ENCODE peak calls at places on chromosome 3, in ten cellular contexts. U is Peyer's patch, T is esophagus muscularis mucosa, C is right lobe of liver, J is transverse colon, N is stomach, I is HCT116, E is breast epithelium, R is body of pancreas, F is uterus. S is an unnamed sample.

GRCh38 chr3:146881366-146881765 is 276.2 kb upstream of the PLSCR5 start:
- DNase-seq in U (no peak), T (no peak), C (peak; percentile 33), J (no peak), N (no peak), I (no peak), E (no peak), R (no peak), F (no peak), S (no peak)

GRCh38 chr3:189863031-189863430 is 231.8 kb downstream of the TP63 start:
- DNase-seq in U (no peak), T (no peak), C (peak; percentile 82), J (no peak), N (no peak), I (no peak), E (peak; percentile 68), R (no peak), F (no peak), S (peak; percentile 16)

GRCh38 chr3:37992271-37993066 is 1.9 kb downstream of the VILL start:
- DNase-seq in U (no peak), T (no peak), C (peak; percentile 27), J (peak; percentile 83), N (peak; percentile 76), I (no peak), E (no peak), R (peak; percentile 20), F (no peak), S (no peak)

GRCh38 chr3:41317718-41318117 is 118.4 kb downstream of the CTNNB1 start:
- DNase-seq in U (no peak), T (peak; percentile 17), C (no peak), J (no peak), N (no peak), I (no peak), E (no peak), R (no peak), F (no peak), S (no peak)

GRCh38 chr3:50664959-50665602 is 9.6 kb upstream of the DOCK3 start:
- DNase-seq in U (no peak), T (no peak), C (no peak), J (no peak), N (no peak), I (no peak), E (peak; percentile 3), R (no peak), F (no peak), S (no peak)

GRCh38 chr3:191391873-191392808 is 61.8 kb upstream of the UTS2B start:
- DNase-seq in U (no peak), T (no peak), C (no peak), J (no peak), N (no peak), I (no peak), E (no peak), R (no peak), F (no peak), S (no peak)

GRCh38 chr3:181103605-181104004 is 114.1 kb upstream of the DNAJC19 start:
- DNase-seq in U (no peak), T (no peak), C (no peak), J (no peak), N (no peak), I (peak; percentile 44), E (no peak), R (no peak), F (no peak), S (no peak)

GRCh38 chr3:111989061-111989678 is 9.6 kb upstream of the TAGLN3 start:
- DNase-seq in U (no peak), T (no peak), C (no peak), J (no peak), N (no peak), I (peak; percentile 63), E (no peak), R (no peak), F (no peak), S (no peak)

GRCh38 chr3:126371096-126371705 is 14.0 kb upstream of the KLF15 start:
- DNase-seq in U (no peak), T (no peak), C (peak; percentile 46), J (no peak), N (no peak), I (no peak), E (no peak), R (no peak), F (no peak), S (no peak)

GRCh38 chr3:161510510-161511260 is 14.1 kb downstream of the OTOL1 start:
- DNase-seq in U (no peak), T (no peak), C (no peak), J (no peak), N (no peak), I (no peak), E (no peak), R (no peak), F (no peak), S (no peak)

GRCh38 chr3:106337116-106337515 is 468.3 kb upstream of the CBLB start:
- DNase-seq in U (no peak), T (no peak), C (no peak), J (no peak), N (no peak), I (peak; percentile 44), E (no peak), R (no peak), F (no peak), S (no peak)

GRCh38 chr3:100871307-100871706 is 121.9 kb downstream of the ABI3BP start:
- DNase-seq in U (no peak), T (no peak), C (no peak), J (no peak), N (no peak), I (no peak), E (no peak), R (no peak), F (no peak), S (no peak)

GRCh38 chr3:100402150-100402706 is 889 bp downstream of the LNP1 start:
- DNase-seq in U (no peak), T (no peak), C (no peak), J (no peak), N (no peak), I (no peak), E (no peak), R (no peak), F (no peak), S (no peak)

GRCh38 chr3:11053926-11054503 is 61.5 kb downstream of the SLC6A1 start:
- DNase-seq in U (no peak), T (no peak), C (no peak), J (no peak), N (no peak), I (no peak), E (no peak), R (no peak), F (no peak), S (no peak)

GRCh38 chr3:5022966-5023776 is 43.9 kb downstream of the BHLHE40 start:
- DNase-seq in U (no peak), T (no peak), C (no peak), J (no peak), N (peak; percentile 34), I (peak; percentile 97), E (peak; percentile 81), R (peak; percentile 64), F (peak; percentile 82), S (no peak)

GRCh38 chr3:33790091-33790490 is 8.3 kb upstream of the PDCD6IP start:
- DNase-seq in U (no peak), T (no peak), C (no peak), J (no peak), N (no peak), I (no peak), E (no peak), R (no peak), F (no peak), S (no peak)

GRCh38 chr3:30660656-30661055 is 54.3 kb downstream of the TGFBR2 start:
- DNase-seq in U (no peak), T (no peak), C (no peak), J (no peak), N (no peak), I (no peak), E (no peak), R (no peak), F (no peak), S (no peak)
- H3K36me3 ChIP-seq in U (no peaks in the 10 kb centered on the region), T (peaks cover 46% of the 10 kb centered on the region), C (peaks cover 20% of the 10 kb centered on the region), J (no peaks in the 10 kb centered on the region), N (peaks cover 36% of the 10 kb centered on the region), I (peaks cover 9% of the 10 kb centered on the region), E (no peaks in the 10 kb centered on the region), R (peaks cover 9% of the 10 kb centered on the region), F (no peaks in the 10 kb centered on the region), S (no peaks in the 10 kb centered on the region)

DNA sequence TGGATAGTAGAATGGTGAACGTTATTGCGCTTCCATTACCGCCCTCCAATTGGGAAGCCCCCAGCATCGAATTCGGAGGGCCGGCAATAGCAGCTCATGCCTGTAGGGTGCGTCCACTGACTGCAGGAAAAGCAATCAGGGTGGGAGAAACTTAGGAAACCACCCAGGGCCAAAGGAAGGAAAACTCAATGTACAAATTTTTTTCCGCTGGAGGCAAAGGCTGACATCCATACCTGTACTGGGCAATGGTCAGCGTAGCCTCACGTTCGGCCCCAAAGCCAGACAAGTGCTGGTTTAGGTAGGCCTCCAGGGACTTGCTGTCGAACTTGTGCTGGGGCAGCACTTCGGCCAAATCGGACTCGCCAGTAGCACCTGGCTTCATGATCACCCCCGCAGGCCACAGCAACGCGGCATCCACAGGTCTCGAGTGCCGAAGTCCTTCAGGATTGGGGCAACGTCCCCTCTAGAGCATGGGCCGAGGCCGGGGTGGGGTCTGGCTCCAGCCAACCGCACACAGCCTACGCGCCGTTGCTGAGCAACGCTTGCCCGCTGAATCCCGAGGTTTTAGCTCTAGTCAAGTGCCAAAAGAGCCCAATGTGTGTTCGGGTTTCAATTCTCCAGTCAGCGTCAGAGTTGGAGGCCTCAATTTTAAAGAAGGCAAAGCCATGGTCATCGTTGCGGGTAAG is at the start of gene ACAD11:
- DNase-seq in U (peak; percentile 61), T (peak; percentile 93), C (peak; percentile 94), J (peak; percentile 70), N (peak; percentile 64), I (peak; percentile 59), E (peak; percentile 39), R (peak; percentile 66), F (peak; percentile 72), S (peak; percentile 69)
- TF ChIP-seq POLR2A in U (peak; percentile 20), T (no peak), C (peak; percentile 83), J (no peak), N (no peak), I (peak; percentile 17), E (no peak), R (peak; percentile 19), F (peak; percentile 40), S (peak; percentile 51)

GRCh38 chr3:185979721-185980121 is 41.9 kb upstream of the TRA2B start:
- DNase-seq in U (no peak), T (no peak), C (no peak), J (no peak), N (no peak), I (no peak), E (no peak), R (no peak), F (no peak), S (no peak)
- H3K27ac ChIP-seq in U (no peak overlapping the region), T (no peak overlapping the region), C (no peak overlapping the region), J (no peak overlapping the region), N (no peak overlapping the region), I (no peak overlapping the region), E (no peak overlapping the region), R (no peak overlapping the region), F (no peak overlapping the region), S (no peak overlapping the region)

GRCh38 chr3:115154611-115155010 is 7.5 kb upstream of the ZBTB20 start:
- DNase-seq in U (no peak), T (no peak), C (no peak), J (no peak), N (no peak), I (no peak), E (no peak), R (no peak), F (no peak), S (no peak)
- H3K36me3 ChIP-seq in U (no peaks in the 10 kb centered on the region), T (no peaks in the 10 kb centered on the region), C (no peaks in the 10 kb centered on the region), J (no peaks in the 10 kb centered on the region), N (no peaks in the 10 kb centered on the region), I (no peaks in the 10 kb centered on the region), E (no peaks in the 10 kb centered on the region), R (no peaks in the 10 kb centered on the region), F (no peaks in the 10 kb centered on the region), S (no peaks in the 10 kb centered on the region)

GRCh38 chr3:42685363-42685881 is at the start of gene KLHL40:
- DNase-seq in U (no peak), T (no peak), C (no peak), J (no peak), N (no peak), I (no peak), E (no peak), R (no peak), F (peak; percentile 13), S (no peak)
- TF ChIP-seq POLR2A in U (no peak), T (peak; percentile 73), C (no peak), J (no peak), N (no peak), I (no peak), E (no peak), R (no peak), F (no peak), S (no peak)

S was measured in prostate gland.